ENCODE peak calls at places on chromosomes 16 and 17, in four cellular contexts. L, V, U and Z are unnamed samples.

GRCh38 chr17:32909787-32910369 is 18.1 kb upstream of the TMEM98 start:
- DNase-seq in L (peak), V (peak), U (peak), Z (peak)

GRCh38 chr17:2362016-2362415 is 24.7 kb downstream of the SGSM2 start:
- DNase-seq in L (no peak), V (no peak), U (no peak), Z (no peak)

GRCh38 chr16:11072420-11073153 is 128.2 kb downstream of the CLEC16A start:
- DNase-seq in L (no peak), V (no peak), U (no peak), Z (no peak)

GRCh38 chr16:8026450-8026849 is 563.9 kb downstream of the TMEM114 start:
- DNase-seq in L (peak), V (peak), U (no peak), Z (no peak)

GRCh38 chr16:48946687-48947370 is 334.8 kb downstream of the CBLN1 start:
- DNase-seq in L (no peak), V (no peak), U (no peak), Z (no peak)

GRCh38 chr16:24508614-24509013 is 30.8 kb upstream of the RBBP6 start:
- DNase-seq in L (no peak), V (no peak), U (no peak), Z (no peak)

GRCh38 chr16:53891409-53892139 is 187.6 kb downstream of the FTO start:
- DNase-seq in L (no peak), V (no peak), U (no peak), Z (no peak)

GRCh38 chr16:2839650-2840450 is 9.7 kb downstream of the ZG16B start:
- DNase-seq in L (no peak), V (no peak), U (no peak), Z (no peak)

GRCh38 chr17:45394913-45395568 is 37.6 kb downstream of the ARHGAP27 start:
- DNase-seq in L (peak), V (peak), U (peak), Z (no peak)

GRCh38 chr16:70437582-70438324 is 1.1 kb downstream of the ST3GAL2 start:
- DNase-seq in L (no peak), V (peak), U (no peak), Z (no peak)

GRCh38 chr17:57761887-57762286 is 16.8 kb upstream of the CCDC182 start:
- DNase-seq in L (no peak), V (no peak), U (no peak), Z (no peak)

GRCh38 chr16:14284930-14285541 is 213.9 kb downstream of the MRTFB start:
- DNase-seq in L (peak), V (peak), U (no peak), Z (no peak)

GRCh38 chr17:48328457-48328856 is 101.6 kb downstream of the SKAP1 start:
- DNase-seq in L (no peak), V (peak), U (no peak), Z (no peak)

GRCh38 chr16:8761078-8761477 is 36.4 kb downstream of the TMEM186 start:
- DNase-seq in L (no peak), V (no peak), U (no peak), Z (no peak)

GRCh38 chr16:68091604-68092261 is 6.6 kb downstream of the NFATC3 start:
- DNase-seq in L (peak), V (peak), U (peak), Z (no peak)

GRCh38 chr16:85270365-85270764 is 158.1 kb upstream of the CIBAR2 start:
- DNase-seq in L (no peak), V (no peak), U (no peak), Z (no peak)

GRCh38 chr17:40535924-40536717 is 29.2 kb downstream of the CCR7 start:
- DNase-seq in L (no peak), V (no peak), U (no peak), Z (no peak)

GRCh38 chr16:82082543-82083244 is 47.6 kb downstream of the HSD17B2 start:
- DNase-seq in L (no peak), V (peak), U (no peak), Z (no peak)

GRCh38 chr17:75622071-75622470 is 11.2 kb upstream of the SMIM5 start:
- DNase-seq in L (no peak), V (no peak), U (no peak), Z (no peak)

GRCh38 chr16:62225675-62226074 is 189.4 kb upstream of the CDH8 start:
- DNase-seq in L (peak), V (peak), U (no peak), Z (no peak)

GRCh38 chr17:67594115-67594878 is 123.4 kb upstream of the NOL11 start:
- DNase-seq in L (no peak), V (no peak), U (no peak), Z (no peak)

GRCh38 chr17:51585514-51586104 is 325.3 kb downstream of the UTP18 start:
- DNase-seq in L (peak), V (peak), U (no peak), Z (no peak)

GRCh38 chr16:83345846-83346245 is 461.9 kb upstream of the HSBP1 start:
- DNase-seq in L (no peak), V (no peak), U (no peak), Z (no peak)

GRCh38 chr17:39804839-39805238 is 59.3 kb downstream of the IKZF3 start:
- DNase-seq in L (no peak), V (no peak), U (no peak), Z (no peak)

GRCh38 chr17:47225436-47225858 is 16.3 kb downstream of the MYL4 start:
- DNase-seq in L (peak), V (peak), U (no peak), Z (no peak)

GRCh38 chr17:15289285-15290185 is 24.4 kb upstream of the PMP22 start:
- DNase-seq in L (no peak), V (peak), U (no peak), Z (no peak)

DNA sequence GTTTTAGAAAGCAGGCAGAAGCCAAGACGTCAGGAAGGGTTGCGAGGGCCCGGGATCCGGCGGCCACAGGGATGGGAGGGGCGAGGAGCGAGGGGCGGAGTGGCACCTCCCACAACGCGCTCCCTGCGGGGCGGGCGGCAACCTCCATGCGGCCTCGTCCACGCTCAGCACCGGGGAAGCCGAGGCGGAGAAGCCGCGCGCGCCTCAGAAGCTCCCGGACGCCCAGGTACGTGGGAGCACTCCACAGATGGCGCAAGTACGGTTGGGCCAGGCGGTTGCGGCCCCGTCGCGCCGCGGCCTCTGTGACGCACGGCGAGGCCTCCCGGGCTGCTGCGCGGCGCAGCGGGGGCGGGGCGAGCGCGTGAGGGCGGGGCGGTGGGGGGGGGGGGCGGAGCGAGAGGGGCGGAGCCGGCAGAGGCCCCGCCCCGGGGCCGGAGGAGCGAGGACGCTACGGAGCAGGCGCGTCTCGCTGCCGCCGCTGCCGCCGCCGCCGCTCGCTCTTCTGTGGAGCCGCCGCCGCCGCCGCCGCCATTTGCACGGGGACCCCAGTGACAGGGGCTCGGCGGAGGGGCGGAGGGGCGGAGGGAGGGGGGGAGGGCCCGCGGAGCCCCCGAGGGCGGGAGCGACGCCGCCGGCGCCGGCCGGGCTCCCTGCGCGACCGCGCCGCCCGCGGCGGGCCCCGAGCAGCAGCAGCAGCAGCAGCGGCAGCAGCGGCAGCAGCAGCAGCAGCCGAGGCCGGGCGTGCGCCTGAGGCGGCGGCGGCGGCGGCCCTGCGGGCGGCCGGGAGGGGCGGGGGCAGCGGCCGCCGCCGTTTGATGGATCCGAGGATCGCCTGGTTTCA is at the start of gene TENT4B:
- DNase-seq in L (peak), V (peak), U (no peak), Z (peak)
- TF ChIP-seq CTCF in L (no peak), V (no peak), U (no peak), Z (no peak)

GRCh38 chr17:10316986-10317834 is 55.6 kb downstream of the MYH13 start:
- DNase-seq in L (no peak), V (peak), U (no peak), Z (no peak)
- TF ChIP-seq CTCF in L (peak), V (peak), U (peak), Z (no peak)

GRCh38 chr16:19589771-19590302 is 34.3 kb downstream of the VPS35L start:
- DNase-seq in L (no peak), V (no peak), U (peak), Z (no peak)
- TF ChIP-seq CTCF in L (no peak), V (no peak), U (no peak), Z (no peak)

GRCh38 chr16:5071681-5072333 is at the start of gene ALG1:
- DNase-seq in L (peak), V (peak), U (peak), Z (peak)
- TF ChIP-seq CTCF in L (no peak), V (no peak), U (no peak), Z (no peak)

GRCh38 chr17:63722403-63722802 is 19.2 kb downstream of the STRADA start:
- DNase-seq in L (no peak), V (no peak), U (no peak), Z (no peak)
- TF ChIP-seq CTCF in L (no peak), V (no peak), U (no peak), Z (no peak)

DNA sequence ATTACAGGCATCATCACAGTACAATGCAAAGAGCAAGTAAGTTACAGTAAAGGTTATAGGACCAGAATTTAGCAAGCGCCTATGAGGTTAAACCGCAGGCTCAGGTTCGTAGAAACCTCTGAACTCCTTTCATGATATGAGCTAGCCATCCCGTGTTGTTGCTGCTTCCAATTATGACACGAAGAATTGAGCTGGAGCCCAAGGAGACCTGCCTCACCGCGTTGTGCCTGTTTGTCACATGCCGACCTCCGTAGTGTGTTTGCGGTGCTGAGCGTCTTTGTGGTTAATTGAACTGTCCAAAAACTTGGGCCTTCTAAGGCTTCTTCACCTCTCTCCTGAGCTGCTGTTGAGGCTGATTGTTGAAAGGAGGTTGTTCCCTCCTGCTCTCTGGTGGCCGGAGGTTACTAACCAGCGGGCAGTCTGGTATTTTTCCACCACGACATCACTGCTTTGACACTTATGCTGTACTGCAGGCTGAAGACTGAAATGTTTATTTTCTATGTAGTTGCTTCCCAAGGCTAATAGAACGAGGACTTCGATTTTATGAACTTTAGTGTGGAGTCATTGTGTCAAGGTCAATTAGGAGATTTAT is 67.5 kb downstream of the SEC14L1 start:
- DNase-seq in L (no peak), V (no peak), U (peak), Z (no peak)
- TF ChIP-seq CTCF in L (no peak), V (no peak), U (peak), Z (no peak)

GRCh38 chr17:74566132-74566753 is 1.1 kb downstream of the CD300H start:
- DNase-seq in L (peak), V (peak), U (no peak), Z (no peak)
- TF ChIP-seq CTCF in L (peak), V (peak), U (peak), Z (no peak)

GRCh38 chr17:17994271-17994670 is 21.6 kb downstream of the DRC3 start:
- DNase-seq in L (no peak), V (peak), U (no peak), Z (no peak)
- TF ChIP-seq CTCF in L (peak), V (peak), U (peak), Z (no peak)